ENCODE peak calls at places on chromosomes 13 and 19, in six cellular contexts. C is HuH-7, Z is hepatocyte, S is mammary epithelial cell, I is NCI-H69, B is BJ. M is an unnamed sample.

GRCh38 chr19:16091546-16092475 is 15.5 kb downstream of the TPM4 start:
- DNase-seq in C (no peak), Z (no peak), S (no peak), I (no peak), B (no peak), M (no peak)

GRCh38 chr19:39403331-39404312 is 3.0 kb upstream of the ZFP36 start:
- DNase-seq in C (no peak), Z (peak; percentile 99), S (peak; percentile 93), I (peak; percentile 93), B (peak; percentile 99), M (no peak)

GRCh38 chr19:19459707-19460251 is 54.3 kb downstream of the GATAD2A start:
- DNase-seq in C (no peak), Z (no peak), S (no peak), I (peak; percentile 18), B (peak; percentile 38), M (no peak)

GRCh38 chr19:54266133-54266532 is 9.1 kb upstream of the LILRB5 start:
- DNase-seq in C (peak; percentile 74), Z (peak; percentile 89), S (peak; percentile 40), I (peak; percentile 73), B (no peak), M (peak; percentile 83)

GRCh38 chr19:1063030-1063908 is 3.7 kb upstream of the ARHGAP45 start:
- DNase-seq in C (no peak), Z (no peak), S (no peak), I (no peak), B (no peak), M (no peak)

GRCh38 chr13:21986602-21987001 is 315.7 kb downstream of the FGF9 start:
- DNase-seq in C (no peak), Z (peak; percentile 22), S (no peak), I (no peak), B (no peak), M (no peak)

GRCh38 chr13:27403252-27403678 is 21.2 kb upstream of the GTF3A start:
- DNase-seq in C (no peak), Z (peak; percentile 13), S (peak; percentile 28), I (no peak), B (peak; percentile 84), M (peak; percentile 26)

GRCh38 chr13:47067296-47067695 is 170.4 kb upstream of the HTR2A start:
- DNase-seq in C (no peak), Z (no peak), S (no peak), I (no peak), B (no peak), M (no peak)

GRCh38 chr13:46388846-46389245 is 1.8 kb upstream of the RUBCNL start:
- DNase-seq in C (no peak), Z (no peak), S (peak; percentile 85), I (no peak), B (no peak), M (no peak)

GRCh38 chr13:36919206-36919832 is 719 bp downstream of the SMAD9 start:
- DNase-seq in C (peak; percentile 30), Z (peak; percentile 71), S (peak; percentile 6), I (peak; percentile 86), B (no peak), M (peak; percentile 54)

GRCh38 chr19:45151821-45152503 is 8.8 kb downstream of the NKPD1 start:
- DNase-seq in C (no peak), Z (no peak), S (no peak), I (no peak), B (no peak), M (no peak)

GRCh38 chr19:30932854-30933253 is 416.4 kb downstream of the TSHZ3 start:
- DNase-seq in C (no peak), Z (no peak), S (no peak), I (no peak), B (no peak), M (no peak)

GRCh38 chr19:37361994-37362393 is 8.9 kb upstream of the ZNF527 start:
- DNase-seq in C (no peak), Z (no peak), S (no peak), I (no peak), B (peak; percentile 5), M (no peak)

GRCh38 chr13:109704771-109705628 is 81.4 kb downstream of the IRS2 start:
- DNase-seq in C (no peak), Z (peak; percentile 21), S (peak; percentile 49), I (peak; percentile 88), B (no peak), M (no peak)

M was measured in iPS-NIHi11.